ENCODE peak calls at places on chromosomes 7 and 10, in five cellular contexts. One of them, this sample, is unnamed.

GRCh38 chr7:39459606-39460090 is 106.6 kb upstream of the YAE1 start:
- DNase-seq in NCI-H1436: no peak
- DNase-seq in NCI-H1417: no peak
- DNase-seq in pancreas: no peak
- DNase-seq in globus pallidus: no peak
- DNase-seq in this sample: no peak

GRCh38 chr10:89369142-89370105 is 8.4 kb upstream of the IFIT1B start:
- DNase-seq in NCI-H1436: no peak
- DNase-seq in NCI-H1417: no peak
- DNase-seq in pancreas: no peak
- DNase-seq in globus pallidus: peak
- DNase-seq in this sample: no peak

GRCh38 chr10:64547168-64547567 is 1026.0 kb downstream of the REEP3 start:
- DNase-seq in NCI-H1436: no peak
- DNase-seq in NCI-H1417: no peak
- DNase-seq in pancreas: no peak
- DNase-seq in globus pallidus: no peak
- DNase-seq in this sample: no peak

GRCh38 chr7:36103837-36104561 is 49.1 kb upstream of the EEPD1 start:
- DNase-seq in NCI-H1436: no peak
- DNase-seq in NCI-H1417: no peak
- DNase-seq in pancreas: no peak
- DNase-seq in globus pallidus: no peak
- DNase-seq in this sample: no peak

GRCh38 chr10:9294865-9295264 is 1240.4 kb downstream of the GATA3 start:
- DNase-seq in NCI-H1436: no peak
- DNase-seq in NCI-H1417: no peak
- DNase-seq in pancreas: no peak
- DNase-seq in globus pallidus: no peak
- DNase-seq in this sample: no peak

GRCh38 chr7:27921081-27921836 is 181.3 kb downstream of the TAX1BP1 start:
- DNase-seq in NCI-H1436: peak
- DNase-seq in NCI-H1417: peak
- DNase-seq in pancreas: peak
- DNase-seq in globus pallidus: peak
- DNase-seq in this sample: no peak

GRCh38 chr10:124125305-124126116 is 32.1 kb upstream of the CHST15 start:
- DNase-seq in NCI-H1436: peak
- DNase-seq in NCI-H1417: no peak
- DNase-seq in pancreas: no peak
- DNase-seq in globus pallidus: no peak
- DNase-seq in this sample: no peak

GRCh38 chr10:71712572-71713134 is 6.9 kb downstream of the C10orf105 start:
- DNase-seq in NCI-H1436: no peak
- DNase-seq in NCI-H1417: no peak
- DNase-seq in pancreas: no peak
- DNase-seq in globus pallidus: no peak
- DNase-seq in this sample: no peak

GRCh38 chr10:42609872-42610271 is 28.5 kb downstream of the ZNF33B start:
- DNase-seq in NCI-H1436: no peak
- DNase-seq in NCI-H1417: no peak
- DNase-seq in pancreas: no peak
- DNase-seq in globus pallidus: no peak
- DNase-seq in this sample: no peak

GRCh38 chr7:140003913-140004382 is 58.8 kb downstream of the PARP12 start:
- DNase-seq in NCI-H1436: no peak
- DNase-seq in NCI-H1417: peak
- DNase-seq in pancreas: peak
- DNase-seq in globus pallidus: peak
- DNase-seq in this sample: no peak

GRCh38 chr7:158073845-158074840 is 513.5 kb downstream of the PTPRN2 start:
- DNase-seq in NCI-H1436: no peak
- DNase-seq in NCI-H1417: peak
- DNase-seq in pancreas: no peak
- DNase-seq in globus pallidus: no peak
- DNase-seq in this sample: peak

GRCh38 chr7:17677408-17677807 is 262.9 kb downstream of the SNX13 start:
- DNase-seq in NCI-H1436: no peak
- DNase-seq in NCI-H1417: no peak
- DNase-seq in pancreas: no peak
- DNase-seq in globus pallidus: no peak
- DNase-seq in this sample: no peak

GRCh38 chr10:98570764-98571163 is 124.0 kb upstream of the HPS1 start:
- DNase-seq in NCI-H1436: no peak
- DNase-seq in NCI-H1417: no peak
- DNase-seq in pancreas: no peak
- DNase-seq in globus pallidus: no peak
- DNase-seq in this sample: no peak

GRCh38 chr7:27225005-27225934 is 17.3 kb upstream of the EVX1 start:
- DNase-seq in NCI-H1436: no peak
- DNase-seq in NCI-H1417: no peak
- DNase-seq in pancreas: no peak
- DNase-seq in globus pallidus: no peak
- DNase-seq in this sample: no peak

GRCh38 chr10:58352956-58353610 is 18.3 kb downstream of the UBE2D1 start:
- DNase-seq in NCI-H1436: no peak
- DNase-seq in NCI-H1417: no peak
- DNase-seq in pancreas: no peak
- DNase-seq in globus pallidus: no peak
- DNase-seq in this sample: no peak

GRCh38 chr7:94417921-94418320 is 23.2 kb downstream of the COL1A2 start:
- DNase-seq in NCI-H1436: no peak
- DNase-seq in NCI-H1417: peak
- DNase-seq in pancreas: no peak
- DNase-seq in globus pallidus: no peak
- DNase-seq in this sample: no peak

GRCh38 chr10:71739368-71739900 is 19.9 kb upstream of the C10orf105 start:
- DNase-seq in NCI-H1436: no peak
- DNase-seq in NCI-H1417: no peak
- DNase-seq in pancreas: no peak
- DNase-seq in globus pallidus: no peak
- DNase-seq in this sample: no peak

GRCh38 chr10:12067336-12067735 is 1.4 kb upstream of the DHTKD1 start:
- DNase-seq in NCI-H1436: no peak
- DNase-seq in NCI-H1417: no peak
- DNase-seq in pancreas: no peak
- DNase-seq in globus pallidus: no peak
- DNase-seq in this sample: no peak

GRCh38 chr7:74214816-74215630 is 5.2 kb downstream of the LAT2 start:
- DNase-seq in NCI-H1436: no peak
- DNase-seq in NCI-H1417: no peak
- DNase-seq in pancreas: no peak
- DNase-seq in globus pallidus: no peak
- DNase-seq in this sample: no peak

GRCh38 chr7:46215987-46216567 is 295.0 kb upstream of the IGFBP3 start:
- DNase-seq in NCI-H1436: peak
- DNase-seq in NCI-H1417: peak
- DNase-seq in pancreas: peak
- DNase-seq in globus pallidus: peak
- DNase-seq in this sample: no peak

GRCh38 chr10:23432161-23432560 is 6.7 kb upstream of the OTUD1 start:
- DNase-seq in NCI-H1436: no peak
- DNase-seq in NCI-H1417: no peak
- DNase-seq in pancreas: no peak
- DNase-seq in globus pallidus: no peak
- DNase-seq in this sample: no peak

GRCh38 chr10:130010653-130011052 is 46.6 kb upstream of the EBF3 start:
- DNase-seq in NCI-H1436: no peak
- DNase-seq in NCI-H1417: no peak
- DNase-seq in pancreas: no peak
- DNase-seq in globus pallidus: no peak
- DNase-seq in this sample: no peak

GRCh38 chr10:100509241-100509640 is 10.4 kb downstream of the SEC31B start:
- DNase-seq in NCI-H1436: no peak
- DNase-seq in NCI-H1417: no peak
- DNase-seq in pancreas: no peak
- DNase-seq in globus pallidus: no peak
- DNase-seq in this sample: no peak